ENCODE peak calls at places on chromosomes 6 and 20, in six cellular contexts. One of them, this sample, is unnamed.

GRCh38 chr6:42269974-42270510 is 52.4 kb upstream of the MRPS10 start:
- DNase-seq in NB4: no peak
- DNase-seq in GM12864: peak
- DNase-seq in GM12865: peak
- DNase-seq in foreskin fibroblast: no peak
- DNase-seq in heart left ventricle: no peak
- DNase-seq in this sample: no peak

GRCh38 chr6:34093854-34094430 is 51.9 kb downstream of the GRM4 start:
- DNase-seq in foreskin fibroblast: no peak
- DNase-seq in GM12864: no peak
- DNase-seq in heart left ventricle: no peak
- DNase-seq in NB4: peak
- DNase-seq in GM12865: no peak
- DNase-seq in this sample: no peak

GRCh38 chr6:106637051-106637717 is 7.8 kb downstream of the QRSL1 start:
- DNase-seq in heart left ventricle: no peak
- DNase-seq in NB4: no peak
- DNase-seq in foreskin fibroblast: no peak
- DNase-seq in GM12864: no peak
- DNase-seq in GM12865: peak
- DNase-seq in this sample: no peak

GRCh38 chr6:161035182-161035980 is 43.8 kb downstream of the MAP3K4 start:
- DNase-seq in GM12865: no peak
- DNase-seq in foreskin fibroblast: no peak
- DNase-seq in heart left ventricle: no peak
- DNase-seq in NB4: peak
- DNase-seq in GM12864: no peak
- DNase-seq in this sample: no peak

GRCh38 chr20:51195419-51195901 is 172.6 kb upstream of the KCNG1 start:
- DNase-seq in NB4: peak
- DNase-seq in GM12865: no peak
- DNase-seq in GM12864: no peak
- DNase-seq in foreskin fibroblast: peak
- DNase-seq in heart left ventricle: no peak
- DNase-seq in this sample: peak

GRCh38 chr6:41648070-41648585 is 9.9 kb downstream of the MDFI start:
- DNase-seq in foreskin fibroblast: no peak
- DNase-seq in heart left ventricle: no peak
- DNase-seq in GM12864: no peak
- DNase-seq in GM12865: no peak
- DNase-seq in NB4: no peak
- DNase-seq in this sample: no peak

GRCh38 chr20:33725607-33726264 is 5.6 kb upstream of the PXMP4 start:
- DNase-seq in GM12865: no peak
- DNase-seq in NB4: no peak
- DNase-seq in GM12864: no peak
- DNase-seq in heart left ventricle: no peak
- DNase-seq in foreskin fibroblast: peak
- DNase-seq in this sample: no peak

GRCh38 chr6:157952751-157953479 is 28.7 kb upstream of the SYNJ2 start:
- DNase-seq in GM12864: no peak
- DNase-seq in GM12865: no peak
- DNase-seq in NB4: no peak
- DNase-seq in heart left ventricle: no peak
- DNase-seq in foreskin fibroblast: peak
- DNase-seq in this sample: peak

GRCh38 chr6:37202788-37203491 is 33.0 kb downstream of the PIM1 start:
- DNase-seq in foreskin fibroblast: no peak
- DNase-seq in heart left ventricle: no peak
- DNase-seq in GM12865: no peak
- DNase-seq in NB4: no peak
- DNase-seq in GM12864: no peak
- DNase-seq in this sample: no peak

GRCh38 chr20:24589381-24589780 is 120.0 kb downstream of the SYNDIG1 start:
- DNase-seq in NB4: no peak
- DNase-seq in GM12865: no peak
- DNase-seq in foreskin fibroblast: no peak
- DNase-seq in GM12864: no peak
- DNase-seq in heart left ventricle: no peak
- DNase-seq in this sample: no peak

GRCh38 chr6:15391500-15391899 is 145.6 kb downstream of the JARID2 start:
- DNase-seq in heart left ventricle: no peak
- DNase-seq in foreskin fibroblast: no peak
- DNase-seq in NB4: no peak
- DNase-seq in GM12865: no peak
- DNase-seq in GM12864: no peak
- DNase-seq in this sample: no peak

GRCh38 chr6:122770835-122771601 is 8.5 kb upstream of the FABP7 start:
- DNase-seq in NB4: peak
- DNase-seq in GM12865: no peak
- DNase-seq in GM12864: no peak
- DNase-seq in foreskin fibroblast: no peak
- DNase-seq in heart left ventricle: no peak
- DNase-seq in this sample: peak

GRCh38 chr20:6783752-6784725 is 16.6 kb downstream of the BMP2 start:
- DNase-seq in foreskin fibroblast: peak
- DNase-seq in heart left ventricle: no peak
- DNase-seq in GM12864: no peak
- DNase-seq in NB4: peak
- DNase-seq in GM12865: no peak
- DNase-seq in this sample: no peak

GRCh38 chr6:39088331-39088730 is 26.7 kb downstream of the SAYSD1 start:
- DNase-seq in GM12865: peak
- DNase-seq in NB4: peak
- DNase-seq in foreskin fibroblast: peak
- DNase-seq in GM12864: no peak
- DNase-seq in heart left ventricle: peak
- DNase-seq in this sample: peak

GRCh38 chr6:138663892-138664291 is 109.7 kb upstream of the CCDC28A start:
- DNase-seq in foreskin fibroblast: no peak
- DNase-seq in heart left ventricle: no peak
- DNase-seq in GM12864: no peak
- DNase-seq in NB4: no peak
- DNase-seq in GM12865: no peak
- DNase-seq in this sample: no peak

GRCh38 chr20:2114560-2114959 is 12.9 kb downstream of the STK35 start:
- DNase-seq in NB4: no peak
- DNase-seq in heart left ventricle: no peak
- DNase-seq in GM12865: no peak
- DNase-seq in GM12864: no peak
- DNase-seq in foreskin fibroblast: no peak
- DNase-seq in this sample: no peak

GRCh38 chr6:106512958-106513480 is 116.3 kb downstream of the RTN4IP1 start:
- DNase-seq in GM12864: no peak
- DNase-seq in foreskin fibroblast: no peak
- DNase-seq in heart left ventricle: no peak
- DNase-seq in NB4: no peak
- DNase-seq in GM12865: no peak
- DNase-seq in this sample: peak

GRCh38 chr6:165117121-165117520 is 192.3 kb downstream of the C6orf118 start:
- DNase-seq in NB4: no peak
- DNase-seq in heart left ventricle: no peak
- DNase-seq in GM12865: no peak
- DNase-seq in foreskin fibroblast: no peak
- DNase-seq in GM12864: no peak
- DNase-seq in this sample: no peak

GRCh38 chr20:62888910-62889309 is 27.3 kb upstream of the TCFL5 start:
- DNase-seq in heart left ventricle: no peak
- DNase-seq in GM12864: no peak
- DNase-seq in NB4: no peak
- DNase-seq in foreskin fibroblast: no peak
- DNase-seq in GM12865: no peak
- DNase-seq in this sample: no peak
- TF ChIP-seq CTCF in heart left ventricle: no peak
- TF ChIP-seq CTCF in GM12864: no peak
- TF ChIP-seq CTCF in NB4: no peak
- TF ChIP-seq CTCF in foreskin fibroblast: no peak
- TF ChIP-seq CTCF in GM12865: no peak
- TF ChIP-seq CTCF in this sample: no peak

GRCh38 chr6:119256978-119257462 is 92.5 kb downstream of the MAN1A1 start:
- DNase-seq in foreskin fibroblast: no peak
- DNase-seq in heart left ventricle: no peak
- DNase-seq in NB4: no peak
- DNase-seq in GM12864: no peak
- DNase-seq in GM12865: no peak
- DNase-seq in this sample: no peak

GRCh38 chr6:119264854-119265397 is 84.6 kb downstream of the MAN1A1 start:
- DNase-seq in NB4: no peak
- DNase-seq in GM12865: no peak
- DNase-seq in GM12864: no peak
- DNase-seq in foreskin fibroblast: no peak
- DNase-seq in heart left ventricle: no peak
- DNase-seq in this sample: no peak

GRCh38 chr6:119262612-119263011 is 86.9 kb downstream of the MAN1A1 start:
- DNase-seq in GM12864: no peak
- DNase-seq in NB4: no peak
- DNase-seq in GM12865: no peak
- DNase-seq in foreskin fibroblast: no peak
- DNase-seq in heart left ventricle: no peak
- DNase-seq in this sample: no peak

GRCh38 chr6:119259027-119259426 is 90.5 kb downstream of the MAN1A1 start:
- DNase-seq in heart left ventricle: no peak
- DNase-seq in NB4: no peak
- DNase-seq in GM12864: no peak
- DNase-seq in foreskin fibroblast: no peak
- DNase-seq in GM12865: no peak
- DNase-seq in this sample: peak

GRCh38 chr6:119261944-119262284 is 87.6 kb downstream of the MAN1A1 start:
- DNase-seq in GM12865: no peak
- DNase-seq in foreskin fibroblast: no peak
- DNase-seq in heart left ventricle: no peak
- DNase-seq in NB4: no peak
- DNase-seq in GM12864: no peak
- DNase-seq in this sample: no peak
- TF ChIP-seq CTCF in GM12865: no peak
- TF ChIP-seq CTCF in foreskin fibroblast: no peak
- TF ChIP-seq CTCF in heart left ventricle: no peak
- TF ChIP-seq CTCF in NB4: no peak
- TF ChIP-seq CTCF in GM12864: no peak
- TF ChIP-seq CTCF in this sample: no peak

GRCh38 chr6:23081701-23082100 is 512.3 kb downstream of the HDGFL1 start:
- DNase-seq in foreskin fibroblast: peak
- DNase-seq in NB4: peak
- DNase-seq in heart left ventricle: no peak
- DNase-seq in GM12864: no peak
- DNase-seq in GM12865: peak
- DNase-seq in this sample: no peak
- TF ChIP-seq CTCF in foreskin fibroblast: no peak
- TF ChIP-seq CTCF in NB4: no peak
- TF ChIP-seq CTCF in heart left ventricle: no peak
- TF ChIP-seq CTCF in GM12864: no peak
- TF ChIP-seq CTCF in GM12865: no peak
- TF ChIP-seq CTCF in this sample: no peak

GRCh38 chr6:47633141-47633540 is 65.2 kb upstream of the ADGRF4 start:
- DNase-seq in GM12864: no peak
- DNase-seq in GM12865: no peak
- DNase-seq in heart left ventricle: no peak
- DNase-seq in NB4: no peak
- DNase-seq in foreskin fibroblast: peak
- DNase-seq in this sample: peak
- TF ChIP-seq CTCF in GM12864: no peak
- TF ChIP-seq CTCF in GM12865: no peak
- TF ChIP-seq CTCF in heart left ventricle: no peak
- TF ChIP-seq CTCF in NB4: no peak
- TF ChIP-seq CTCF in foreskin fibroblast: no peak
- TF ChIP-seq CTCF in this sample: no peak

GRCh38 chr20:59176812-59177211 is 13.2 kb downstream of the ZNF831 start:
- DNase-seq in heart left ventricle: no peak
- DNase-seq in NB4: no peak
- DNase-seq in GM12865: no peak
- DNase-seq in GM12864: no peak
- DNase-seq in foreskin fibroblast: no peak
- DNase-seq in this sample: no peak
- TF ChIP-seq CTCF in heart left ventricle: no peak
- TF ChIP-seq CTCF in NB4: no peak
- TF ChIP-seq CTCF in GM12865: no peak
- TF ChIP-seq CTCF in GM12864: no peak
- TF ChIP-seq CTCF in foreskin fibroblast: no peak
- TF ChIP-seq CTCF in this sample: no peak